ENCODE peak calls at places on chromosome 18, in six cellular contexts. G, U, N, J, K and A are unnamed samples.

GRCh38 chr18:41972067-41973000 is 17.3 kb downstream of the PIK3C3 start:
- DNase-seq in G (no peak), U (no peak), N (no peak), J (no peak), K (no peak), A (no peak)

GRCh38 chr18:76687271-76688006 is 134.9 kb upstream of the ZNF236 start:
- DNase-seq in G (no peak), U (no peak), N (peak), J (no peak), K (no peak), A (peak)

GRCh38 chr18:9711361-9712129 is 3.4 kb downstream of the RAB31 start:
- DNase-seq in G (no peak), U (no peak), N (no peak), J (no peak), K (no peak), A (no peak)

GRCh38 chr18:55862693-55863485 is 274.9 kb upstream of the TCF4 start:
- DNase-seq in G (no peak), U (no peak), N (peak), J (no peak), K (no peak), A (no peak)

GRCh38 chr18:32576296-32576916 is 105.7 kb upstream of the GAREM1 start:
- DNase-seq in G (peak), U (peak), N (peak), J (peak), K (no peak), A (no peak)

GRCh38 chr18:36697905-36698304 is 130.9 kb downstream of the TPGS2 start:
- DNase-seq in G (no peak), U (no peak), N (peak), J (no peak), K (no peak), A (peak)

GRCh38 chr18:45167631-45168225 is 447.5 kb upstream of the SLC14A2 start:
- DNase-seq in G (no peak), U (no peak), N (peak), J (no peak), K (no peak), A (no peak)

GRCh38 chr18:58867281-58867961 is 2.7 kb downstream of the ZNF532 start:
- DNase-seq in G (no peak), U (no peak), N (peak), J (no peak), K (no peak), A (peak)

GRCh38 chr18:9712606-9713005 is 4.5 kb downstream of the RAB31 start:
- DNase-seq in G (no peak), U (no peak), N (peak), J (no peak), K (no peak), A (no peak)

GRCh38 chr18:73696171-73696570 is 451.5 kb downstream of the FBXO15 start:
- DNase-seq in G (no peak), U (no peak), N (no peak), J (no peak), K (no peak), A (no peak)
- H3K27ac ChIP-seq in G (no peak), U (no peak), N (no peak), J (no peak), K (no peak), A (no peak)

GRCh38 chr18:61575419-61575818 is 242.2 kb downstream of the CDH20 start:
- DNase-seq in G (no peak), U (no peak), N (peak), J (no peak), K (no peak), A (no peak)
- H3K27ac ChIP-seq in G (no peak), U (no peak), N (no peak), J (no peak), K (no peak), A (no peak)

GRCh38 chr18:79540914-79541301 is 138.7 kb upstream of the CTDP1 start:
- DNase-seq in G (no peak), U (no peak), N (no peak), J (no peak), K (no peak), A (no peak)
- H3K27ac ChIP-seq in G (no peak), U (peak), N (no peak), J (no peak), K (no peak), A (no peak)

DNA sequence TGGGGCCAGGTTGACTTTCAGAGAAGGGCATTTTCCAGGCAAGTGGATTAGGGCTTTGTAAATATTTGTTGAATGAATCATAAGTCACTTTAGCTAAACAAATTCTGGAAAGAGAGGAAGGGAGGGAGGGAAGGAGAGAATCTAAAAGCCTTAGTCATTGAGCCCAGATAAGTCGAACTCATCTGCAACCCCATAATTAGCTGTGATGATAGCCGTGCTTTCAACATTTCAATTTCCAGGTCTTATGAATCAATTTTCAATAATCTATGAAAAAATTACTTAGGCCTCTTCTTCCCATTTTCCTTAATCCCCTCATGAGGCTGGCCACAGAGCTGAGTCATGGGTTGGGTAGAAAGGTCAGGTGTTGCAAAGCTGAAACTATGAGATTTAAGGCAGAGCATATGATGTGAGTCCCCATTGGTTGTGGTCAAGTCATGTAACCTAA is 111.9 kb upstream of the MAPRE2 start:
- DNase-seq in G (no peak), U (no peak), N (peak), J (no peak), K (no peak), A (peak)
- H3K27ac ChIP-seq in G (no peak), U (no peak), N (no peak), J (no peak), K (no peak), A (no peak)

GRCh38 chr18:62781893-62782292 is 66.6 kb downstream of the PHLPP1 start:
- DNase-seq in G (no peak), U (no peak), N (peak), J (no peak), K (no peak), A (peak)
- H3K27ac ChIP-seq in G (no peak), U (peak), N (peak), J (no peak), K (no peak), A (no peak)

GRCh38 chr18:48740846-48741485 is 202.1 kb downstream of the CTIF start:
- DNase-seq in G (no peak), U (no peak), N (no peak), J (no peak), K (no peak), A (no peak)

GRCh38 chr18:48743046-48743445 is 204.2 kb downstream of the CTIF start:
- DNase-seq in G (no peak), U (peak), N (peak), J (peak), K (peak), A (no peak)

GRCh38 chr18:48742304-48742703 is 203.5 kb downstream of the CTIF start:
- DNase-seq in G (no peak), U (no peak), N (no peak), J (no peak), K (no peak), A (no peak)

GRCh38 chr18:48740068-48740440 is 201.2 kb downstream of the CTIF start:
- DNase-seq in G (no peak), U (no peak), N (no peak), J (no peak), K (no peak), A (no peak)

GRCh38 chr18:48741866-48742265 is 203.0 kb downstream of the CTIF start:
- DNase-seq in G (no peak), U (no peak), N (no peak), J (no peak), K (no peak), A (no peak)
- H3K27ac ChIP-seq in G (no peak), U (no peak), N (peak), J (no peak), K (no peak), A (no peak)

GRCh38 chr18:23452347-23452727 is 750 bp upstream of the RIOK3 start:
- DNase-seq in G (no peak), U (no peak), N (no peak), J (no peak), K (no peak), A (no peak)

GRCh38 chr18:23452728-23453656 is at the start of gene RIOK3:
- DNase-seq in G (peak), U (peak), N (peak), J (peak), K (peak), A (peak)

GRCh38 chr18:23450022-23450421 is 3.1 kb upstream of the RIOK3 start:
- DNase-seq in G (no peak), U (no peak), N (no peak), J (no peak), K (no peak), A (no peak)

GRCh38 chr18:23451011-23451410 is 2.1 kb upstream of the RIOK3 start:
- DNase-seq in G (no peak), U (no peak), N (no peak), J (no peak), K (no peak), A (no peak)

DNA sequence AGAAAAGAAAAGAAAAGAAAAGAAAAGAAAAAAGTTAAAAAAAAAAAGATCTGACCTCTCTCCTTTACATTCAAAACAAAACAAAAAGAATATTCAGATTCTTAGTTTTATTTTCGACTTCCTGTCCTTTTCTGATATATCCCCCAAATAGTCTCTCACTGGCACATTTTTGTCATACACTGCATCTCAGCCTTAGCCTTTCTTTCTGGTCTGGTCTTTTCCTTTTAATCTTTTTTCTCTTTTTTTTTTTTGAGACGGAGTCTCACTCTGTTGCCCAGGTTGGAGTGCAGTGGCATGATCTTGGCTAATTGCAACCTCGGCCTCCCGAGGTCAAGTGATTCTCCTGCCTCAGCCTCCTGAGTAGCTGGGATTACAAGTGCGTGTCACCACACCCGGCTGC is 1.6 kb upstream of the RIOK3 start:
- DNase-seq in G (no peak), U (no peak), N (no peak), J (no peak), K (no peak), A (no peak)
- H3K27ac ChIP-seq in G (no peak), U (no peak), N (no peak), J (peak), K (no peak), A (peak)

DNA sequence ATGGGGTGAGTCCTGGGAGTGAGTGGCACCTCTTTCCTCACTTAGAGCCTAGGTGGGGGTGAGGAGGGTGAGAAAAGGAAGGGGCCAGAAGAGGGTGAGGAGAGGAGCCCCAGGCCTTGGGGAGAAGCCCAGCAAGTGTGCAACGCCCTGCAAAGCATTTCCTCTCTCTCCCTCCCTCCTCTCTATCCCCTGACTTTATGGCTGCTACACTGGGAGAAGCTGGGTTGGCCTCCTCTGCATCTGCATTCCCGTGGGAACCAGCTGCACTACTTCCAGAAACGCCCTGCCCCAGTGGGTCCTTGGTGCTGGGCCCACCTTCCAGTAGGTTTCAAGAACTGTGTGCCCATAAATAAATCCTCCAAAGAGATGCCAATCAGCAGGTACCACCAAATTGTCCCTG is 95.9 kb upstream of the BOD1L2 start:
- DNase-seq in G (no peak), U (no peak), N (no peak), J (no peak), K (no peak), A (no peak)
- H3K27ac ChIP-seq in G (no peak), U (no peak), N (no peak), J (no peak), K (no peak), A (no peak)

DNA sequence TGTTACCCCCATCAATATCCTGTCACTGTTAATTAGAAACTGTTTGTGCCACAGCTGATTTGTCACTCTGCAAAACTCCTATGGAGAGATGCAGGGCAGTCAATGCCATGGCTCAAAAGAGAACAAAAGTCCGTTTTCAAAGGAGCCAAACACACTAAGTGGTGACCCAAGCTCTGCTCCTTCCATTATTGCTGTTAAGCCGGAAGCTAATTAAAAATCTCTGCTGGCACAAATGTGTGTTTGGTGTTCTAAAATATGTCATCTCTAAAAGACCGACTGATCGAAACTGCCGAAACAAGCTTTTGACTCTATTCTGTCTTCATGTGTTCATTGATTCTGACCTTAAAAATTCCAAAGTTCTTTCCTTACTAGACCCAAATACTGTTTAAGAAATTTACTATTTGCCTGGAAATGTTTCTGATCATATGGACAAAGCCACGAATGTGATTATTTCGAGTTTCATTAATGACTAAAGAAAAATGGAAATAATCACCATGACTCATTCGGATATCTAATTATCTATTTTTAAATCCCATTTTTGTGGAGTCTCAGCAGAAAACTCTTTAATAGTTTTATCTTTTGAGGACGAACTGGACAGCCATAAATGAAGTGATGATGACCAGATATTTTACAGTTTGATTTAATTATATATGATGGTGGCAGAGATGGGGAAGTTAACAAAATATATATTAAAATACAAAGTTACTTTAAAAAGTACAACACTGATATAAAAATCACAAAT is 287.6 kb downstream of the SOCS6 start:
- DNase-seq in G (peak), U (no peak), N (no peak), J (no peak), K (no peak), A (no peak)
- H3K27ac ChIP-seq in G (no peak), U (no peak), N (no peak), J (no peak), K (no peak), A (no peak)